ENCODE peak calls at places on chromosomes 7 and 10, in four cellular contexts. W is CD8-positive, alpha-beta T cell; Y is body of pancreas; F is brain microvascular endothelial cell. D is an unnamed sample.

GRCh38 chr7:29557954-29558353 is 5.7 kb upstream of the PRR15 start:
- DNase-seq in W (no peak), Y (peak; percentile 51), F (no peak), D (no peak)

GRCh38 chr10:7239312-7239985 is 171.4 kb downstream of the SFMBT2 start:
- DNase-seq in W (no peak), Y (no peak), F (no peak), D (no peak)

GRCh38 chr7:112129655-112130323 is 76.4 kb downstream of the DOCK4 start:
- DNase-seq in W (no peak), Y (peak; percentile 53), F (no peak), D (peak; percentile 32)

GRCh38 chr10:60048146-60048545 is 141.8 kb upstream of the CCDC6 start:
- DNase-seq in W (no peak), Y (peak; percentile 39), F (no peak), D (peak; percentile 28)

GRCh38 chr7:104758504-104758903 is 255.5 kb upstream of the KMT2E start:
- DNase-seq in W (no peak), Y (no peak), F (no peak), D (no peak)

GRCh38 chr7:64874114-64874513 is 29.0 kb upstream of the ZNF273 start:
- DNase-seq in W (no peak), Y (no peak), F (no peak), D (no peak)

GRCh38 chr10:17056781-17057191 is 72.8 kb downstream of the CUBN start:
- DNase-seq in W (no peak), Y (no peak), F (no peak), D (no peak)

GRCh38 chr7:90312745-90313144 is 8.4 kb downstream of the FAM237B start:
- DNase-seq in W (no peak), Y (no peak), F (no peak), D (no peak)

GRCh38 chr7:37408885-37409248 is 39.8 kb downstream of the ELMO1 start:
- DNase-seq in W (no peak), Y (no peak), F (no peak), D (no peak)

GRCh38 chr10:34985823-34986222 is 104.3 kb downstream of the CUL2 start:
- DNase-seq in W (no peak), Y (no peak), F (no peak), D (no peak)

GRCh38 chr10:28841625-28842024 is 164.3 kb downstream of the BAMBI start:
- DNase-seq in W (no peak), Y (no peak), F (peak; percentile 49), D (no peak)

GRCh38 chr10:132335189-132336063 is 3.4 kb downstream of the LRRC27 start:
- DNase-seq in W (no peak), Y (peak; percentile 58), F (no peak), D (no peak)

GRCh38 chr7:99248391-99249067 is 24.1 kb upstream of the MYH16 start:
- DNase-seq in W (no peak), Y (peak; percentile 34), F (no peak), D (no peak)

GRCh38 chr10:104895541-104895940 is 254.5 kb downstream of the SORCS3 start:
- DNase-seq in W (no peak), Y (no peak), F (no peak), D (no peak)

GRCh38 chr7:29622335-29623265 is 59.0 kb downstream of the PRR15 start:
- DNase-seq in W (no peak), Y (no peak), F (peak; percentile 91), D (peak; percentile 99)

GRCh38 chr7:146773506-146773905 is 656.9 kb downstream of the CNTNAP2 start:
- DNase-seq in W (no peak), Y (no peak), F (peak; percentile 23), D (no peak)

GRCh38 chr10:63664341-63664885 is 143.2 kb downstream of the REEP3 start:
- DNase-seq in W (no peak), Y (no peak), F (no peak), D (no peak)

GRCh38 chr10:13270877-13271551 is 28.9 kb downstream of the PHYH start:
- DNase-seq in W (no peak), Y (no peak), F (peak; percentile 23), D (no peak)

GRCh38 chr7:151233804-151234203 is 1.5 kb downstream of the CHPF2 start:
- DNase-seq in W (no peak), Y (no peak), F (no peak), D (no peak)

GRCh38 chr10:43781480-43782361 is 133.0 kb upstream of the ZNF32 start:
- DNase-seq in W (peak; percentile 9), Y (peak; percentile 57), F (peak; percentile 18), D (no peak)

GRCh38 chr7:134547738-134548054 is 1.2 kb upstream of the AKR1B15 start:
- DNase-seq in W (no peak), Y (peak; percentile 74), F (peak; percentile 65), D (peak; percentile 77)

GRCh38 chr10:84783386-84783785 is 455.0 kb downstream of the CCSER2 start:
- DNase-seq in W (no peak), Y (peak; percentile 28), F (peak; percentile 49), D (peak; percentile 42)
- TF ChIP-seq CTCF in W (no peak), Y (peak; percentile 55), F (peak; percentile 90), D (peak; percentile 17)

GRCh38 chr7:92736870-92737269 is 99.5 kb downstream of the CDK6 start:
- DNase-seq in W (no peak), Y (no peak), F (no peak), D (no peak)
- H3K27ac ChIP-seq in W (no peak overlapping the region), Y (no peak overlapping the region), F (no peak overlapping the region), D (no peak overlapping the region)

GRCh38 chr7:49102413-49102812 is 178.1 kb downstream of the CDC14C start:
- DNase-seq in W (no peak), Y (no peak), F (no peak), D (no peak)

GRCh38 chr7:49094866-49095265 is 170.5 kb downstream of the CDC14C start:
- DNase-seq in W (no peak), Y (no peak), F (no peak), D (no peak)

GRCh38 chr7:49099587-49100326 is 175.4 kb downstream of the CDC14C start:
- DNase-seq in W (no peak), Y (no peak), F (no peak), D (no peak)
- TF ChIP-seq CTCF in W (no peak), Y (no peak), F (no peak), D (peak; percentile 32)

DNA sequence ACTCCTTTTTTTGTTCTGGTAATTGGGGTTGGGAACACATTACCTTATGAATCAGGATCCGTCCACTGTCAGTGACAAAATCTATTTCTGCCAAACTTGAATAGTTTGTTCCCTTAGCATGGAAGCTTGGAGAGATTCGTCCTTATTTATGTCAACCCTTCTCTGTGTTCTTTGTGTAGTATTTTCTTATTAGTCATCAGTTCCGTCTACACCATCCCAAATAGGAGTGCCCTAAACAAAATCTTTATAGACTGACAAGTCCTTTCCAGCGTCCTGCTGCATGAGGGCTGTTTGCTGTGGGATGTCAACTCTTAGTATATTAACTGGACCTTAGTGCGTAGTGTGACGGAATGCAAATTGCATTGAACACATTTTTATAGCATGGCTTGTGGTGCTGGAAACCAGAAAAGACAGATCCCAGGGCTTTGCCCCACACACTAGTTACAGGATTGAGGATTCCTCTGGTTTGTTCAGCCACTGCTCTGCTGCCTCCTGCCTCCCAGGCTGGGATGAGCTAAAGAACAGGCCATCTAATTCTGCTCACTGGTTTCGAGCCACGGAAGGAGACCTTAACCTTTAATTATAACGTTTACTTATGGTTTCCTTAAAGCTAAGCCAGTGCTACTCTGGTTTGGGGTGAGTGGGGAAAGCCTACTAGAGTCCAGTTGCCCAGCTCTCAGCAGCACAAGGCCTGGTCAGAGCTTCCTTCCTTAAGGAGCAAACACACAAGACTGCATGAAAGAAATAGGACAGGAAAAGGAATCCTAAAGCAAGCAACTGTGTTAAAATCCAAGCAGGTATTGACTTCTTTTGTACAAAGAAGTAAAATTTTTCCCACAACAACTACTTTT is 194.4 kb downstream of the CCSER2 start:
- DNase-seq in W (no peak), Y (no peak), F (no peak), D (no peak)
- H3K27ac ChIP-seq in W (no peak overlapping the region), Y (no peak overlapping the region), F (no peak overlapping the region), D (no peak overlapping the region)

GRCh38 chr10:68982389-68982788 is 6.2 kb upstream of the KIFBP start:
- DNase-seq in W (no peak), Y (no peak), F (no peak), D (no peak)

DNA sequence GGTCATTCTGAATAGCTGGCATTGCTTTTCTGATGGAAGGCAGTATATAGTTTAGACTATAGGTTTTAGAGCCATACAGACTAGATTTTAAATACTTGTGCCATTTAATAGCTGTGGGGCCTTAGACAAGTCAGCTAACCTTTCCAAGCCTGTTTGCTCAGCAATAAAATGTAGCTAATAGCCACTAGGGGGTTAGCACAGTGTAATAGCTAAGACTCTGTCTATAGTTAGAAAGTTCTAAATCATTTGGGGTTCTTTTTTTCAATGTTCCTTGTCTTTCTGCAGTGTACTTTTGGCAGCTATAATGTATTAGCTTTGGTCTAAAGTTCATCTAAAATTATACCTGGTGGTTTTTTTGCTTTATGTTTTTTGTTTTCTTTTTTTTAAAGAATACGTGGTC is 7.5 kb upstream of the KIFBP start:
- DNase-seq in W (no peak), Y (no peak), F (no peak), D (no peak)
- TF ChIP-seq CTCF in W (no peak), Y (peak; percentile 2), F (peak; percentile 44), D (peak; percentile 16)

GRCh38 chr10:124675261-124675660 is 68.9 kb downstream of the FAM53B start:
- DNase-seq in W (no peak), Y (no peak), F (no peak), D (no peak)
- H3K27ac ChIP-seq in W (no peak overlapping the region), Y (no peak overlapping the region), F (no peak overlapping the region), D (peak overlapping the region; percentile 13)

GRCh38 chr7:26081627-26082026 is 70.4 kb upstream of the NFE2L3 start:
- DNase-seq in W (no peak), Y (no peak), F (no peak), D (no peak)
- TF ChIP-seq CTCF in W (no peak), Y (no peak), F (no peak), D (no peak)

GRCh38 chr10:51001587-51001986 is 72.7 kb upstream of the PRKG1 start:
- DNase-seq in W (no peak), Y (peak; percentile 2), F (no peak), D (peak; percentile 26)
- H3K27ac ChIP-seq in W (no peak overlapping the region), Y (no peak overlapping the region), F (peak overlapping the region; percentile 98), D (no peak overlapping the region)

DNA sequence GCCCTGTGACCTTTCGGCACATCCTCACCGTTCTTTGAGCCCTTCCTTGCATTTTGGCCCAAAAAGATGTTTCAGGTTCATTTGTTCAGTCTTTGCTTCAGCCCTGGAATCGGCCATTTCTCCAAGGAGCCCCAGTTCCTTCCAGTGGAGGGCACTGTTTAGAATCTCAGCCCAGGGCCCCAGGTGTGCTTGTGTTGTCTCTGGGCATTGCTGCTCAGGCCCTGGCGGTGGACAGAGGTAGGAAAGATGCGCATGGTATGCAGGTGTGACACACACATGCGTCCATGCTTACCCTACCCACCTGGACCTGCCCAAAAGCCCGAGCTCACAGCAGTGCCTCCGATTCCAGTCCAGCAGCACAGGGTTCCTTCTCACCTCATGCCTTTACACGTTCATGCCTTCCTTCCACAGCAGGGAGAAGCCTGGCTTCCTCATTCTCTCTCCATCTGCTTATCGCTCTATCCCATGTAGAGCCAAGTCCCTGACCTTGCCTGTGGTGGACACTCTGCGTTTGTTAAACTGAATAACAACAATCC is 70.6 kb downstream of the LHPP start:
- DNase-seq in W (no peak), Y (no peak), F (no peak), D (peak; percentile 68)
- TF ChIP-seq CTCF in W (no peak), Y (no peak), F (peak; percentile 67), D (peak; percentile 18)